ENCODE peak calls at places on chromosomes 4 and X, in seven cellular contexts. E is K562; U is CD4-positive, alpha-beta T cell; V is psoas muscle; W is T-cell; A is pancreas; L is stimulated activated naive CD8-positive, alpha-beta T cell treated with anti-CD3 and anti-CD28 coated beads, Interleukin-15, amount 100 ng/mL, for 72 hours. P is an unnamed sample.

GRCh38 chrX:43557792-43558191 is 98.3 kb upstream of the MAOA start:
- ATAC-seq in E (peak; percentile 66), U (peak; percentile 39), V (peak; percentile 68), W (peak; percentile 43), A (peak; percentile 78), L (no peak), P (no peak)

GRCh38 chr4:55172694-55173287 is 47.4 kb upstream of the KDR start:
- ATAC-seq in E (no peak), U (no peak), V (no peak), W (no peak), A (no peak), L (no peak), P (no peak)

GRCh38 chr4:174217273-174218126 is 66.0 kb downstream of the FBXO8 start:
- ATAC-seq in E (no peak), U (peak; percentile 22), V (peak; percentile 40), W (no peak), A (peak; percentile 55), L (peak; percentile 54), P (no peak)

GRCh38 chr4:76622126-76622525 is 187.1 kb downstream of the SHROOM3 start:
- ATAC-seq in E (no peak), U (no peak), V (no peak), W (no peak), A (peak; percentile 61), L (no peak), P (no peak)

GRCh38 chr4:4327652-4328121 is 37.6 kb downstream of the ZBTB49 start:
- ATAC-seq in E (peak; percentile 93), U (no peak), V (no peak), W (no peak), A (no peak), L (no peak), P (no peak)

GRCh38 chr4:177728361-177729152 is 286.3 kb upstream of the AGA start:
- ATAC-seq in E (peak; percentile 68), U (no peak), V (no peak), W (no peak), A (no peak), L (no peak), P (no peak)

GRCh38 chrX:69287025-69287540 is 121.8 kb upstream of the PJA1 start:
- ATAC-seq in E (no peak), U (no peak), V (no peak), W (no peak), A (no peak), L (no peak), P (no peak)

GRCh38 chrX:112587194-112587593 is 92.5 kb downstream of the LHFPL1 start:
- ATAC-seq in E (no peak), U (no peak), V (no peak), W (no peak), A (no peak), L (no peak), P (no peak)

GRCh38 chrX:45710081-45710801 is 509.6 kb upstream of the DIPK2B start:
- ATAC-seq in E (no peak), U (no peak), V (no peak), W (no peak), A (no peak), L (peak; percentile 95), P (peak; percentile 93)

GRCh38 chr4:8597319-8597718 is 4.8 kb downstream of the CPZ start:
- ATAC-seq in E (no peak), U (no peak), V (no peak), W (no peak), A (no peak), L (no peak), P (no peak)

GRCh38 chr4:143375326-143376073 is 38.8 kb downstream of the GAB1 start:
- ATAC-seq in E (peak; percentile 68), U (no peak), V (peak; percentile 81), W (no peak), A (peak; percentile 80), L (peak; percentile 68), P (peak; percentile 77)

GRCh38 chr4:3372264-3372932 is 69.4 kb upstream of the HGFAC start:
- ATAC-seq in E (no peak), U (peak; percentile 11), V (no peak), W (no peak), A (peak; percentile 5), L (no peak), P (peak; percentile 71)

GRCh38 chr4:133270021-133270570 is 121.0 kb downstream of the PCDH10 start:
- ATAC-seq in E (no peak), U (no peak), V (no peak), W (no peak), A (no peak), L (no peak), P (no peak)

GRCh38 chrX:117568238-117568637 is 548.4 kb downstream of the KLHL13 start:
- ATAC-seq in E (no peak), U (no peak), V (no peak), W (no peak), A (peak; percentile 57), L (no peak), P (no peak)

GRCh38 chr4:15385515-15385914 is 42.3 kb upstream of the C1QTNF7 start:
- ATAC-seq in E (no peak), U (no peak), V (no peak), W (no peak), A (no peak), L (no peak), P (no peak)

GRCh38 chrX:111823068-111823467 is 52.9 kb upstream of the TRPC5OS start:
- ATAC-seq in E (peak; percentile 77), U (no peak), V (no peak), W (no peak), A (peak; percentile 46), L (no peak), P (no peak)

GRCh38 chr4:53592128-53592527 is 842 bp upstream of the LNX1 start:
- ATAC-seq in E (peak; percentile 14), U (no peak), V (no peak), W (no peak), A (peak; percentile 56), L (no peak), P (no peak)

GRCh38 chr4:61773655-61774245 is 573.6 kb downstream of the ADGRL3 start:
- ATAC-seq in E (no peak), U (no peak), V (no peak), W (no peak), A (no peak), L (no peak), P (no peak)

GRCh38 chr4:138115053-138115452 is 127.1 kb downstream of the SLC7A11 start:
- ATAC-seq in E (no peak), U (no peak), V (no peak), W (no peak), A (no peak), L (no peak), P (no peak)

GRCh38 chr4:38684951-38685350 is 21.0 kb downstream of the KLF3 start:
- ATAC-seq in E (peak; percentile 22), U (no peak), V (peak; percentile 15), W (no peak), A (no peak), L (no peak), P (no peak)

GRCh38 chr4:52051213-52051614 is at the start of gene SPATA18:
- ATAC-seq in E (no peak), U (peak; percentile 21), V (peak; percentile 86), W (peak; percentile 53), A (peak; percentile 76), L (peak; percentile 65), P (peak; percentile 81)

P was measured in stimulated activated memory B cell treated with anti-CD40 and anti-IgM and Interleukin-4, amounts not matched to agents 10 μg/mL and 1 μg/mL and 100 μg/mL, for 72 hours.